ENCODE peak calls at places on chromosomes 6 and 20, in six cellular contexts. One of them, this sample, is unnamed.

GRCh38 chr6:26249709-26249958 is 115.4 kb upstream of the BTN3A2 start:
- DNase-seq in GM23248: no peak
- DNase-seq in upper lobe of left lung: no peak
- DNase-seq in left ventricle myocardium inferior: no peak
- DNase-seq in AG04450: no peak
- DNase-seq in thoracic aorta: no peak
- DNase-seq in this sample: no peak

GRCh38 chr6:137776786-137777185 is 90.3 kb upstream of the TNFAIP3 start:
- DNase-seq in GM23248: peak; percentile 16
- DNase-seq in upper lobe of left lung: no peak
- DNase-seq in left ventricle myocardium inferior: no peak
- DNase-seq in AG04450: no peak
- DNase-seq in thoracic aorta: no peak
- DNase-seq in this sample: no peak

GRCh38 chr6:5099537-5099936 is 14.4 kb downstream of the PPP1R3G start:
- DNase-seq in GM23248: no peak
- DNase-seq in upper lobe of left lung: no peak
- DNase-seq in left ventricle myocardium inferior: no peak
- DNase-seq in AG04450: no peak
- DNase-seq in thoracic aorta: no peak
- DNase-seq in this sample: no peak

GRCh38 chr6:72321741-72322140 is 300.1 kb upstream of the KCNQ5 start:
- DNase-seq in GM23248: peak; percentile 65
- DNase-seq in upper lobe of left lung: no peak
- DNase-seq in left ventricle myocardium inferior: no peak
- DNase-seq in AG04450: peak; percentile 20
- DNase-seq in thoracic aorta: no peak
- DNase-seq in this sample: no peak

GRCh38 chr6:80132942-80133517 is 26.6 kb downstream of the BCKDHB start:
- DNase-seq in GM23248: peak; percentile 80
- DNase-seq in upper lobe of left lung: no peak
- DNase-seq in left ventricle myocardium inferior: peak; percentile 24
- DNase-seq in AG04450: peak; percentile 16
- DNase-seq in thoracic aorta: peak; percentile 21
- DNase-seq in this sample: no peak

GRCh38 chr6:7451321-7451720 is 61.7 kb downstream of the RIOK1 start:
- DNase-seq in GM23248: no peak
- DNase-seq in upper lobe of left lung: no peak
- DNase-seq in left ventricle myocardium inferior: no peak
- DNase-seq in AG04450: no peak
- DNase-seq in thoracic aorta: no peak
- DNase-seq in this sample: no peak

GRCh38 chr6:133788556-133788955 is 100.4 kb upstream of the TCF21 start:
- DNase-seq in GM23248: no peak
- DNase-seq in upper lobe of left lung: no peak
- DNase-seq in left ventricle myocardium inferior: no peak
- DNase-seq in AG04450: no peak
- DNase-seq in thoracic aorta: no peak
- DNase-seq in this sample: no peak

GRCh38 chr6:64404370-64404769 is 768.8 kb downstream of the PHF3 start:
- DNase-seq in GM23248: no peak
- DNase-seq in upper lobe of left lung: no peak
- DNase-seq in left ventricle myocardium inferior: no peak
- DNase-seq in AG04450: no peak
- DNase-seq in thoracic aorta: no peak
- DNase-seq in this sample: no peak

GRCh38 chr6:152356659-152357058 is 280.5 kb downstream of the SYNE1 start:
- DNase-seq in GM23248: peak; percentile 59
- DNase-seq in upper lobe of left lung: no peak
- DNase-seq in left ventricle myocardium inferior: no peak
- DNase-seq in AG04450: no peak
- DNase-seq in thoracic aorta: no peak
- DNase-seq in this sample: no peak
- H3K9me3 ChIP-seq in GM23248: no peaks in the 10 kb centered on the region
- H3K9me3 ChIP-seq in upper lobe of left lung: no peaks in the 10 kb centered on the region
- H3K9me3 ChIP-seq in left ventricle myocardium inferior: no peaks in the 10 kb centered on the region
- H3K9me3 ChIP-seq in AG04450: no peaks in the 10 kb centered on the region
- H3K9me3 ChIP-seq in thoracic aorta: no peaks in the 10 kb centered on the region
- H3K9me3 ChIP-seq in this sample: no peaks in the 10 kb centered on the region

GRCh38 chr20:57535297-57535696 is 10.4 kb upstream of the CTCFL start:
- DNase-seq in GM23248: no peak
- DNase-seq in upper lobe of left lung: no peak
- DNase-seq in left ventricle myocardium inferior: no peak
- DNase-seq in AG04450: no peak
- DNase-seq in thoracic aorta: no peak
- DNase-seq in this sample: no peak
- H3K9me3 ChIP-seq in GM23248: no peaks in the 10 kb centered on the region
- H3K9me3 ChIP-seq in upper lobe of left lung: no peaks in the 10 kb centered on the region
- H3K9me3 ChIP-seq in left ventricle myocardium inferior: peaks cover 31% of the 10 kb centered on the region
- H3K9me3 ChIP-seq in AG04450: no peaks in the 10 kb centered on the region
- H3K9me3 ChIP-seq in thoracic aorta: peaks cover 6% of the 10 kb centered on the region
- H3K9me3 ChIP-seq in this sample: no peaks in the 10 kb centered on the region

GRCh38 chr6:168232046-168232445 is 87.5 kb downstream of the DACT2 start:
- DNase-seq in GM23248: no peak
- DNase-seq in upper lobe of left lung: no peak
- DNase-seq in left ventricle myocardium inferior: no peak
- DNase-seq in AG04450: no peak
- DNase-seq in thoracic aorta: no peak
- DNase-seq in this sample: no peak

GRCh38 chr6:168231393-168231957 is 88.1 kb downstream of the DACT2 start:
- DNase-seq in GM23248: no peak
- DNase-seq in upper lobe of left lung: no peak
- DNase-seq in left ventricle myocardium inferior: no peak
- DNase-seq in AG04450: no peak
- DNase-seq in thoracic aorta: no peak
- DNase-seq in this sample: no peak

GRCh38 chr6:168229368-168229752 is 90.2 kb downstream of the DACT2 start:
- DNase-seq in GM23248: no peak
- DNase-seq in upper lobe of left lung: peak; percentile 63
- DNase-seq in left ventricle myocardium inferior: no peak
- DNase-seq in AG04450: no peak
- DNase-seq in thoracic aorta: no peak
- DNase-seq in this sample: no peak

GRCh38 chr6:168232528-168232927 is 87.0 kb downstream of the DACT2 start:
- DNase-seq in GM23248: no peak
- DNase-seq in upper lobe of left lung: no peak
- DNase-seq in left ventricle myocardium inferior: no peak
- DNase-seq in AG04450: no peak
- DNase-seq in thoracic aorta: no peak
- DNase-seq in this sample: peak; percentile 53

DNA sequence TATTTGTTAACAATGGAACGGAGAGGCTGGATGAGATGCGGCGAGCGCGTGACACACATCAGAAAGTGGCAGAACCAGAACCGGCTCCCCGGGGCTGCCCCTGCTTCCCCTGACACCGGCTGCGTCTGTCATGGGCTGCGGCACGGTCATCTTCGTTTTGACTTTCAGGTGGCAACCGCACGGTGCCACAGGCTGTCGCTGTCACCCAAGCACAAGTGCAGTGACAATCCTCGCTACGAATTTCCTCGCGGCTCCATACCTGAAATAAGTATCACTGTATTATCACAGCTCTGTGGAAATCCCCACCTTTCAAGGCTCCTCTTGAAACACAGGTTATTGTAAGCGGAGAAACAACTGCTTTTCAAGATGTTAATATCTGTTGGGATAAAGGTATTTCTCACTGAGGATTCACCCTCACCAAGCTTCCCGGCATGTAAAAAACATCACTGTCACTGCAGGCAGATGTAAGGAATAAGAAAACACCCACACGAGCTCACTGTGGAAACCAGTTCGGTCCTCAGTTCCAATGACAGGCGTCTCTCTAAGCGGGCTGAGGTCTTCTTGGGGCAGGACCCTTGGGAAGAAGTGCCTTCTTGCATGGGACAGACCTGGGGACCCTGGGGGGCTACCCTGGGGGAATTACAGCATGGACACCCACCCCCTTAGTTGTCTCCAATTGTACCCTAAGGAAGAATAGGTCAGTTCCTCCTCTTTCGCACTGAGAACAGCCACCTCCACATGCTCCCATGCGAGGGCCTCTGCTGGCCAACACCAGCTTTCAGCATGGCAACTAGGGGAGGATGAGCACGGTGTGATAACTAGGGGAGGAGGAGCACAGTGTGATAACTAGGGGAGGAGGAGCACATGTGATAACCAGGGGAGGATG is 86.3 kb downstream of the DACT2 start:
- DNase-seq in GM23248: no peak
- DNase-seq in upper lobe of left lung: no peak
- DNase-seq in left ventricle myocardium inferior: no peak
- DNase-seq in AG04450: no peak
- DNase-seq in thoracic aorta: no peak
- DNase-seq in this sample: no peak
- H3K9me3 ChIP-seq in GM23248: no peaks in the 10 kb centered on the region
- H3K9me3 ChIP-seq in upper lobe of left lung: no peaks in the 10 kb centered on the region
- H3K9me3 ChIP-seq in left ventricle myocardium inferior: no peaks in the 10 kb centered on the region
- H3K9me3 ChIP-seq in AG04450: peaks cover 25% of the 10 kb centered on the region
- H3K9me3 ChIP-seq in thoracic aorta: no peaks in the 10 kb centered on the region
- H3K9me3 ChIP-seq in this sample: no peaks in the 10 kb centered on the region

DNA sequence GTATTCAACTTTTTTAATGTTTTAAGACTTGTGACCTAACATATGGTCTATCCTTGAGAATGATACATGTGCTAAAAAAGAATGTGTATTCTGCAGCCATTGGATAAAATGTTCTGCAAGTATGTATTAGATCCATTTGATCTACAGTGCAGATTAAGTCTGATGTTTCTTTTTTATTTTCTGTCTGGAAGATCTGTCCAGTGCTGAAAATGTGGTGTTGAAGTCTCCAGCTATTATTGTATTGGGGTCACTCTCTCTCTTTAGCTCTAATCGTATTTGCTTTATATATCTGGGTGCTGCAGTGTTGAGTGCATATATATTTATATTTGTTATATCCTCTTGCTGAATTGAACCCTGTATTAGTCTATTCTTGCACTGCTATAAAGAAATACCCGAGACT is 44.2 kb upstream of the TRIM39 start:
- DNase-seq in GM23248: no peak
- DNase-seq in upper lobe of left lung: no peak
- DNase-seq in left ventricle myocardium inferior: no peak
- DNase-seq in AG04450: no peak
- DNase-seq in thoracic aorta: no peak
- DNase-seq in this sample: no peak
- H3K9me3 ChIP-seq in GM23248: no peaks in the 10 kb centered on the region
- H3K9me3 ChIP-seq in upper lobe of left lung: peaks cover 84% of the 10 kb centered on the region
- H3K9me3 ChIP-seq in left ventricle myocardium inferior: peaks cover 100% of the 10 kb centered on the region
- H3K9me3 ChIP-seq in AG04450: peaks cover 35% of the 10 kb centered on the region
- H3K9me3 ChIP-seq in thoracic aorta: peaks cover 76% of the 10 kb centered on the region
- H3K9me3 ChIP-seq in this sample: peaks cover 70% of the 10 kb centered on the region

GRCh38 chr20:57851786-57852185 is 142.0 kb upstream of the PMEPA1 start:
- DNase-seq in GM23248: no peak
- DNase-seq in upper lobe of left lung: no peak
- DNase-seq in left ventricle myocardium inferior: no peak
- DNase-seq in AG04450: no peak
- DNase-seq in thoracic aorta: no peak
- DNase-seq in this sample: no peak

GRCh38 chr20:57857969-57858368 is 148.2 kb upstream of the PMEPA1 start:
- DNase-seq in GM23248: no peak
- DNase-seq in upper lobe of left lung: no peak
- DNase-seq in left ventricle myocardium inferior: no peak
- DNase-seq in AG04450: no peak
- DNase-seq in thoracic aorta: no peak
- DNase-seq in this sample: no peak

GRCh38 chr20:57860576-57860975 is 150.8 kb upstream of the PMEPA1 start:
- DNase-seq in GM23248: no peak
- DNase-seq in upper lobe of left lung: no peak
- DNase-seq in left ventricle myocardium inferior: no peak
- DNase-seq in AG04450: no peak
- DNase-seq in thoracic aorta: no peak
- DNase-seq in this sample: no peak

GRCh38 chr20:57857118-57857517 is 147.3 kb upstream of the PMEPA1 start:
- DNase-seq in GM23248: no peak
- DNase-seq in upper lobe of left lung: no peak
- DNase-seq in left ventricle myocardium inferior: no peak
- DNase-seq in AG04450: no peak
- DNase-seq in thoracic aorta: no peak
- DNase-seq in this sample: no peak

DNA sequence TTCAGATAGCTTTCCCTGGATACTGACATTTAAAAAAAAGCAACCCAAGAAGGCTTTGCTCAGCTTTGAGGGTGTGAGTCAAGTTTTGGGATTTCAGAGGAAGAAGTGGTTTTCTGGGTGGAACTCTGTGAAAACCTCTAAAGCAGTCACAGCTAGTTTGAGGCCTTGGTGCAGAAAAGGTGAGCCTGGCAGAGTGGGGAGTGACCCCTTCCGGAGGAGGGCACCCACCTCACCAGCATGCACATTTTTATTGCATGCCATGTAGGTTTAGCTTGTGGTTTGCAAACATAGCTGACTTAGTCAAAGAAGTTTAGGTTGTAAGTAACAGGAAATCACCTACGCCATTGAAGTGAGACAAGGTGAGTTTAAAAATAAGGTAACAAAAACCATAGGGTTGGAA is 146.8 kb upstream of the PMEPA1 start:
- DNase-seq in GM23248: no peak
- DNase-seq in upper lobe of left lung: no peak
- DNase-seq in left ventricle myocardium inferior: no peak
- DNase-seq in AG04450: no peak
- DNase-seq in thoracic aorta: no peak
- DNase-seq in this sample: no peak
- H3K9me3 ChIP-seq in GM23248: no peaks in the 10 kb centered on the region
- H3K9me3 ChIP-seq in upper lobe of left lung: no peaks in the 10 kb centered on the region
- H3K9me3 ChIP-seq in left ventricle myocardium inferior: no peaks in the 10 kb centered on the region
- H3K9me3 ChIP-seq in AG04450: no peaks in the 10 kb centered on the region
- H3K9me3 ChIP-seq in thoracic aorta: no peaks in the 10 kb centered on the region
- H3K9me3 ChIP-seq in this sample: no peaks in the 10 kb centered on the region

DNA sequence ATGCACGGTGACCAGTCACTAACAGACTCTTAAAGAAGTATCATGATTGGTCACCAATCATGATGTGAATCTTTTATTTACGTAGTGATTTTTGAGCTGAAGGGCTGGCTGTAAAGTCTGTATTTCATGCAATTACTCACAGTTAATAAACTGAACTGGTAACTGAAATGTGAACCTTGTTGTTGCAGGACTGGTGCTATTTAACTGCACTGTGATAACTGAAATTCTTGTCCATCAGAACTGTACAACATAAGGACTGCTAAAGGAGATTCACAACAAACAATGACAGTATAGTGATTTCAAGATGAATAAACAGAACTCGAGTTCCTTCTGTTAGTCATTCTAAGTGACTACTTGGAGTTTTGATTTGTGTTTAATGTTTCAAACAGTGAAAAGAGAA is 316.6 kb downstream of the TPBG start:
- DNase-seq in GM23248: peak; percentile 1
- DNase-seq in upper lobe of left lung: no peak
- DNase-seq in left ventricle myocardium inferior: no peak
- DNase-seq in AG04450: no peak
- DNase-seq in thoracic aorta: no peak
- DNase-seq in this sample: no peak
- H3K9me3 ChIP-seq in GM23248: no peaks in the 10 kb centered on the region
- H3K9me3 ChIP-seq in upper lobe of left lung: peaks cover 9% of the 10 kb centered on the region
- H3K9me3 ChIP-seq in left ventricle myocardium inferior: peaks cover 41% of the 10 kb centered on the region
- H3K9me3 ChIP-seq in AG04450: no peaks in the 10 kb centered on the region
- H3K9me3 ChIP-seq in thoracic aorta: no peaks in the 10 kb centered on the region
- H3K9me3 ChIP-seq in this sample: peaks cover 3% of the 10 kb centered on the region

This sample was measured in ascending aorta.